ENCODE peak calls at places on chromosomes 5 and 9, in six cellular contexts. One of them, this sample, is unnamed.

GRCh38 chr9:15873573-15874177 is 320.8 kb downstream of the CCDC171 start:
- DNase-seq in glutamatergic neuron: no peak
- DNase-seq in activated CD8-positive, alpha-beta T cell treated with anti-CD3 and anti-CD28 coated beads, Interleukin-2, amount 10 ng/mL, durations not matched to agents 7 days and 5 days: no peak
- DNase-seq in GM19239: no peak
- DNase-seq in mucosa of gallbladder: no peak
- DNase-seq in heart right ventricle: no peak
- DNase-seq in this sample: peak

GRCh38 chr9:18905033-18905882 is 127.8 kb downstream of the SAXO1 start:
- DNase-seq in GM19239: no peak
- DNase-seq in heart right ventricle: no peak
- DNase-seq in mucosa of gallbladder: no peak
- DNase-seq in activated CD8-positive, alpha-beta T cell treated with anti-CD3 and anti-CD28 coated beads, Interleukin-2, amount 10 ng/mL, durations not matched to agents 7 days and 5 days: no peak
- DNase-seq in glutamatergic neuron: no peak
- DNase-seq in this sample: no peak

GRCh38 chr9:69122391-69123141 is 51.5 kb upstream of the TJP2 start:
- DNase-seq in heart right ventricle: no peak
- DNase-seq in mucosa of gallbladder: peak
- DNase-seq in GM19239: no peak
- DNase-seq in activated CD8-positive, alpha-beta T cell treated with anti-CD3 and anti-CD28 coated beads, Interleukin-2, amount 10 ng/mL, durations not matched to agents 7 days and 5 days: no peak
- DNase-seq in glutamatergic neuron: no peak
- DNase-seq in this sample: no peak

GRCh38 chr9:70021026-70021571 is 22.5 kb upstream of the MAMDC2 start:
- DNase-seq in GM19239: no peak
- DNase-seq in activated CD8-positive, alpha-beta T cell treated with anti-CD3 and anti-CD28 coated beads, Interleukin-2, amount 10 ng/mL, durations not matched to agents 7 days and 5 days: no peak
- DNase-seq in heart right ventricle: peak
- DNase-seq in mucosa of gallbladder: no peak
- DNase-seq in glutamatergic neuron: no peak
- DNase-seq in this sample: no peak

GRCh38 chr5:178206166-178207101 is 2.1 kb downstream of the HNRNPAB start:
- DNase-seq in GM19239: no peak
- DNase-seq in activated CD8-positive, alpha-beta T cell treated with anti-CD3 and anti-CD28 coated beads, Interleukin-2, amount 10 ng/mL, durations not matched to agents 7 days and 5 days: no peak
- DNase-seq in mucosa of gallbladder: no peak
- DNase-seq in glutamatergic neuron: no peak
- DNase-seq in heart right ventricle: no peak
- DNase-seq in this sample: no peak

GRCh38 chr9:131618071-131618479 is 72.8 kb downstream of the PRRT1B start:
- DNase-seq in mucosa of gallbladder: peak
- DNase-seq in GM19239: no peak
- DNase-seq in heart right ventricle: peak
- DNase-seq in activated CD8-positive, alpha-beta T cell treated with anti-CD3 and anti-CD28 coated beads, Interleukin-2, amount 10 ng/mL, durations not matched to agents 7 days and 5 days: no peak
- DNase-seq in glutamatergic neuron: no peak
- DNase-seq in this sample: no peak

GRCh38 chr5:137341831-137342230 is 157.3 kb downstream of the SPOCK1 start:
- DNase-seq in heart right ventricle: no peak
- DNase-seq in glutamatergic neuron: no peak
- DNase-seq in activated CD8-positive, alpha-beta T cell treated with anti-CD3 and anti-CD28 coated beads, Interleukin-2, amount 10 ng/mL, durations not matched to agents 7 days and 5 days: no peak
- DNase-seq in mucosa of gallbladder: no peak
- DNase-seq in GM19239: no peak
- DNase-seq in this sample: no peak

GRCh38 chr5:158727108-158727507 is 372.6 kb downstream of the EBF1 start:
- DNase-seq in activated CD8-positive, alpha-beta T cell treated with anti-CD3 and anti-CD28 coated beads, Interleukin-2, amount 10 ng/mL, durations not matched to agents 7 days and 5 days: no peak
- DNase-seq in glutamatergic neuron: no peak
- DNase-seq in GM19239: no peak
- DNase-seq in heart right ventricle: no peak
- DNase-seq in mucosa of gallbladder: no peak
- DNase-seq in this sample: no peak

GRCh38 chr9:92590386-92590785 is 54.6 kb upstream of the ECM2 start:
- DNase-seq in activated CD8-positive, alpha-beta T cell treated with anti-CD3 and anti-CD28 coated beads, Interleukin-2, amount 10 ng/mL, durations not matched to agents 7 days and 5 days: no peak
- DNase-seq in GM19239: no peak
- DNase-seq in mucosa of gallbladder: peak
- DNase-seq in glutamatergic neuron: no peak
- DNase-seq in heart right ventricle: peak
- DNase-seq in this sample: no peak

GRCh38 chr9:74025402-74025894 is 471.7 kb upstream of the RORB start:
- DNase-seq in heart right ventricle: no peak
- DNase-seq in mucosa of gallbladder: no peak
- DNase-seq in activated CD8-positive, alpha-beta T cell treated with anti-CD3 and anti-CD28 coated beads, Interleukin-2, amount 10 ng/mL, durations not matched to agents 7 days and 5 days: no peak
- DNase-seq in GM19239: no peak
- DNase-seq in glutamatergic neuron: no peak
- DNase-seq in this sample: no peak

GRCh38 chr5:134139377-134139851 is 24.9 kb downstream of the TCF7 start:
- DNase-seq in mucosa of gallbladder: no peak
- DNase-seq in heart right ventricle: no peak
- DNase-seq in activated CD8-positive, alpha-beta T cell treated with anti-CD3 and anti-CD28 coated beads, Interleukin-2, amount 10 ng/mL, durations not matched to agents 7 days and 5 days: peak
- DNase-seq in GM19239: no peak
- DNase-seq in glutamatergic neuron: no peak
- DNase-seq in this sample: no peak

GRCh38 chr9:101359679-101360078 is 25.1 kb downstream of the BAAT start:
- DNase-seq in heart right ventricle: no peak
- DNase-seq in mucosa of gallbladder: no peak
- DNase-seq in glutamatergic neuron: no peak
- DNase-seq in GM19239: no peak
- DNase-seq in activated CD8-positive, alpha-beta T cell treated with anti-CD3 and anti-CD28 coated beads, Interleukin-2, amount 10 ng/mL, durations not matched to agents 7 days and 5 days: no peak
- DNase-seq in this sample: no peak

GRCh38 chr9:68781866-68782265 is 76.8 kb downstream of the PIP5K1B start:
- DNase-seq in heart right ventricle: no peak
- DNase-seq in mucosa of gallbladder: no peak
- DNase-seq in glutamatergic neuron: no peak
- DNase-seq in activated CD8-positive, alpha-beta T cell treated with anti-CD3 and anti-CD28 coated beads, Interleukin-2, amount 10 ng/mL, durations not matched to agents 7 days and 5 days: no peak
- DNase-seq in GM19239: no peak
- DNase-seq in this sample: no peak

GRCh38 chr9:32596096-32596865 is 23.3 kb upstream of the NDUFB6 start:
- DNase-seq in GM19239: no peak
- DNase-seq in mucosa of gallbladder: no peak
- DNase-seq in glutamatergic neuron: no peak
- DNase-seq in heart right ventricle: no peak
- DNase-seq in activated CD8-positive, alpha-beta T cell treated with anti-CD3 and anti-CD28 coated beads, Interleukin-2, amount 10 ng/mL, durations not matched to agents 7 days and 5 days: no peak
- DNase-seq in this sample: no peak

GRCh38 chr9:108786756-108787663 is 68.8 kb downstream of the ACTL7B start:
- DNase-seq in heart right ventricle: no peak
- DNase-seq in glutamatergic neuron: no peak
- DNase-seq in GM19239: no peak
- DNase-seq in mucosa of gallbladder: no peak
- DNase-seq in activated CD8-positive, alpha-beta T cell treated with anti-CD3 and anti-CD28 coated beads, Interleukin-2, amount 10 ng/mL, durations not matched to agents 7 days and 5 days: no peak
- DNase-seq in this sample: no peak

GRCh38 chr5:136734638-136735037 is 369.3 kb upstream of the TRPC7 start:
- DNase-seq in glutamatergic neuron: no peak
- DNase-seq in activated CD8-positive, alpha-beta T cell treated with anti-CD3 and anti-CD28 coated beads, Interleukin-2, amount 10 ng/mL, durations not matched to agents 7 days and 5 days: no peak
- DNase-seq in mucosa of gallbladder: no peak
- DNase-seq in heart right ventricle: no peak
- DNase-seq in GM19239: no peak
- DNase-seq in this sample: no peak

This sample was measured in GM13977.